ENCODE peak calls at places on chromosomes 6 and 20, in seven cellular contexts. A is heart left ventricle, Y is nephron progenitor cell, J is iPS-NIHi11, H is GM04503, W is stromal cell of bone marrow, B is HS-27A. O is an unnamed sample.

GRCh38 chr20:57611605-57612311 is 8.5 kb downstream of the ZBP1 start:
- DNase-seq in A (no peak), Y (no peak), J (no peak), H (no peak), W (no peak), B (no peak), O (peak)

GRCh38 chr20:44414346-44414714 is 58.8 kb downstream of the HNF4A start:
- DNase-seq in A (no peak), Y (no peak), J (no peak), H (no peak), W (no peak), B (no peak), O (no peak)

GRCh38 chr6:19209202-19209601 is 628.0 kb upstream of the ID4 start:
- DNase-seq in A (no peak), Y (no peak), J (no peak), H (no peak), W (no peak), B (no peak), O (no peak)

GRCh38 chr6:32167154-32167760 is 2.9 kb downstream of the EGFL8 start:
- DNase-seq in A (no peak), Y (no peak), J (no peak), H (no peak), W (no peak), B (no peak), O (no peak)

GRCh38 chr6:154432533-154433476 is 76.2 kb upstream of the IPCEF1 start:
- DNase-seq in A (no peak), Y (no peak), J (no peak), H (no peak), W (no peak), B (no peak), O (no peak)

GRCh38 chr20:35232575-35232974 is 6.1 kb downstream of the MMP24 start:
- DNase-seq in A (no peak), Y (no peak), J (no peak), H (peak), W (peak), B (peak), O (no peak)

GRCh38 chr20:21640556-21640955 is 64.9 kb upstream of the PAX1 start:
- DNase-seq in A (no peak), Y (peak), J (peak), H (no peak), W (no peak), B (no peak), O (no peak)

GRCh38 chr6:90241229-90241873 is 55.3 kb downstream of the BACH2 start:
- DNase-seq in A (no peak), Y (no peak), J (peak), H (no peak), W (no peak), B (no peak), O (no peak)

GRCh38 chr20:53917145-53918009 is 153.0 kb downstream of the BCAS1 start:
- DNase-seq in A (peak), Y (no peak), J (no peak), H (peak), W (peak), B (no peak), O (peak)

GRCh38 chr6:24126586-24127192 is 674 bp downstream of the NRSN1 start:
- DNase-seq in A (no peak), Y (peak), J (peak), H (no peak), W (peak), B (peak), O (peak)

GRCh38 chr6:158849899-158850806 is 31.0 kb upstream of the EZR start:
- DNase-seq in A (no peak), Y (no peak), J (peak), H (peak), W (peak), B (peak), O (no peak)

GRCh38 chr6:73652637-73653570 is 888 bp downstream of the SLC17A5 start:
- DNase-seq in A (peak), Y (peak), J (peak), H (no peak), W (no peak), B (peak), O (peak)

GRCh38 chr6:142293121-142293520 is 8.7 kb upstream of the ADGRG6 start:
- DNase-seq in A (no peak), Y (no peak), J (no peak), H (no peak), W (no peak), B (no peak), O (no peak)

GRCh38 chr20:2418388-2418787 is 37.7 kb downstream of the TGM6 start:
- DNase-seq in A (no peak), Y (no peak), J (no peak), H (no peak), W (no peak), B (no peak), O (no peak)

GRCh38 chr6:163356324-163356723 is 58.2 kb upstream of the QKI start:
- DNase-seq in A (peak), Y (peak), J (peak), H (no peak), W (peak), B (no peak), O (peak)

GRCh38 chr6:90374201-90374600 is 77.6 kb upstream of the BACH2 start:
- DNase-seq in A (no peak), Y (no peak), J (no peak), H (no peak), W (no peak), B (no peak), O (no peak)

GRCh38 chr20:58829531-58829941 is 21.2 kb downstream of the GNAS-AS1 start:
- DNase-seq in A (peak), Y (no peak), J (no peak), H (no peak), W (peak), B (no peak), O (no peak)

GRCh38 chr6:31952140-31952805 is 6.4 kb downstream of the CFB start:
- DNase-seq in A (peak), Y (peak), J (peak), H (no peak), W (peak), B (peak), O (peak)

GRCh38 chr6:116764961-116765841 is at the start of gene FAM162B:
- DNase-seq in A (peak), Y (peak), J (peak), H (no peak), W (no peak), B (no peak), O (no peak)

GRCh38 chr6:13273931-13274706 is 54.2 kb downstream of the TBC1D7 start:
- DNase-seq in A (no peak), Y (no peak), J (no peak), H (no peak), W (no peak), B (no peak), O (no peak)

GRCh38 chr20:35791823-35792222 is 20.0 kb downstream of the PHF20 start:
- DNase-seq in A (no peak), Y (no peak), J (no peak), H (peak), W (peak), B (peak), O (no peak)

GRCh38 chr6:5335020-5335419 is 73.7 kb downstream of the FARS2 start:
- DNase-seq in A (no peak), Y (no peak), J (no peak), H (no peak), W (no peak), B (no peak), O (no peak)

GRCh38 chr20:55253765-55254164 is 751.6 kb downstream of the CBLN4 start:
- DNase-seq in A (no peak), Y (no peak), J (no peak), H (no peak), W (peak), B (no peak), O (no peak)

GRCh38 chr20:50931306-50932015 is at the start of gene ADNP:
- DNase-seq in A (peak), Y (peak), J (peak), H (no peak), W (peak), B (peak), O (peak)

O was measured in BE2C.